ENCODE peak calls at places on chromosomes 6 and 20, in four cellular contexts. One of them, this sample, is unnamed.
A peak's percentile ranks its signal among the peaks of the same experiment; 100 is the strongest.

GRCh38 chr6:128857806-128858205 is 25.1 kb upstream of the LAMA2 start:
- DNase-seq in K562: no peak
- DNase-seq in GM12878: no peak
- DNase-seq in GM12891: no peak
- DNase-seq in this sample: no peak

GRCh38 chr20:48098099-48098498 is 312.8 kb upstream of the SULF2 start:
- DNase-seq in GM12891: no peak
- DNase-seq in GM12878: no peak
- DNase-seq in K562: peak; percentile 23
- DNase-seq in this sample: no peak

GRCh38 chr6:168956141-168956838 is 297.4 kb downstream of the THBS2 start:
- DNase-seq in GM12891: no peak
- DNase-seq in GM12878: no peak
- DNase-seq in K562: no peak
- DNase-seq in this sample: no peak

GRCh38 chr20:32588040-32588439 is 2.9 kb upstream of the NOL4L start:
- DNase-seq in K562: no peak
- DNase-seq in GM12891: no peak
- DNase-seq in GM12878: no peak
- DNase-seq in this sample: no peak

GRCh38 chr6:18507018-18507415 is 119.9 kb downstream of the RNF144B start:
- DNase-seq in GM12891: no peak
- DNase-seq in GM12878: no peak
- DNase-seq in K562: no peak
- DNase-seq in this sample: no peak

GRCh38 chr6:101722481-101722880 is 329.0 kb downstream of the GRIK2 start:
- DNase-seq in K562: no peak
- DNase-seq in GM12878: no peak
- DNase-seq in GM12891: no peak
- DNase-seq in this sample: no peak

GRCh38 chr6:43945778-43946100 is 175.7 kb downstream of the VEGFA start:
- DNase-seq in K562: no peak
- DNase-seq in GM12891: no peak
- DNase-seq in GM12878: no peak
- DNase-seq in this sample: no peak

GRCh38 chr6:63510786-63511185 is 61.5 kb upstream of the LOC128125822 start:
- DNase-seq in GM12878: no peak
- DNase-seq in GM12891: no peak
- DNase-seq in K562: no peak
- DNase-seq in this sample: no peak

GRCh38 chr6:44217332-44218143 is 812 bp downstream of the MYMX start:
- DNase-seq in GM12891: no peak
- DNase-seq in GM12878: no peak
- DNase-seq in K562: no peak
- DNase-seq in this sample: no peak

GRCh38 chr6:30922447-30922852 is 8.4 kb downstream of the VARS2 start:
- DNase-seq in GM12891: no peak
- DNase-seq in GM12878: no peak
- DNase-seq in K562: no peak
- DNase-seq in this sample: no peak

GRCh38 chr6:6585003-6585311 is 3.6 kb upstream of the LY86 start:
- DNase-seq in GM12878: no peak
- DNase-seq in K562: no peak
- DNase-seq in GM12891: no peak
- DNase-seq in this sample: no peak

GRCh38 chr6:84652356-84653026 is 111.9 kb downstream of the TBX18 start:
- DNase-seq in GM12878: no peak
- DNase-seq in K562: no peak
- DNase-seq in GM12891: no peak
- DNase-seq in this sample: no peak

GRCh38 chr6:70108230-70108629 is 194.7 kb downstream of the COL9A1 start:
- DNase-seq in GM12891: peak; percentile 7
- DNase-seq in K562: peak; percentile 35
- DNase-seq in GM12878: peak; percentile 21
- DNase-seq in this sample: no peak

GRCh38 chr20:32036716-32037355 is 15.2 kb upstream of the HCK start:
- DNase-seq in K562: no peak
- DNase-seq in GM12891: no peak
- DNase-seq in GM12878: no peak
- DNase-seq in this sample: no peak

GRCh38 chr20:47274449-47275108 is 81.9 kb downstream of the ZMYND8 start:
- DNase-seq in K562: no peak
- DNase-seq in GM12878: peak; percentile 87
- DNase-seq in GM12891: peak; percentile 60
- DNase-seq in this sample: no peak

GRCh38 chr6:75855047-75855446 is 106.0 kb downstream of the MYO6 start:
- DNase-seq in K562: peak; percentile 22
- DNase-seq in GM12891: no peak
- DNase-seq in GM12878: no peak
- DNase-seq in this sample: peak; percentile 33

GRCh38 chr6:36160147-36160760 is 29.9 kb downstream of the MAPK13 start:
- DNase-seq in GM12878: no peak
- DNase-seq in K562: no peak
- DNase-seq in GM12891: no peak
- DNase-seq in this sample: no peak
- TF ChIP-seq SPI1 in GM12878: no peak
- TF ChIP-seq SPI1 in K562: no peak
- TF ChIP-seq SPI1 in GM12891: no peak
- TF ChIP-seq SPI1 in this sample: no peak

GRCh38 chr6:136383271-136383670 is 93.6 kb upstream of the BCLAF1 start:
- DNase-seq in GM12878: no peak
- DNase-seq in K562: no peak
- DNase-seq in GM12891: no peak
- DNase-seq in this sample: no peak
- TF ChIP-seq SPI1 in GM12878: no peak
- TF ChIP-seq SPI1 in K562: no peak
- TF ChIP-seq SPI1 in GM12891: no peak
- TF ChIP-seq SPI1 in this sample: no peak

GRCh38 chr6:148700047-148700712 is 46.6 kb upstream of the UST start:
- DNase-seq in K562: no peak
- DNase-seq in GM12891: no peak
- DNase-seq in GM12878: no peak
- DNase-seq in this sample: no peak
- TF ChIP-seq SPI1 in K562: no peak
- TF ChIP-seq SPI1 in GM12891: no peak
- TF ChIP-seq SPI1 in GM12878: no peak
- TF ChIP-seq SPI1 in this sample: no peak

DNA sequence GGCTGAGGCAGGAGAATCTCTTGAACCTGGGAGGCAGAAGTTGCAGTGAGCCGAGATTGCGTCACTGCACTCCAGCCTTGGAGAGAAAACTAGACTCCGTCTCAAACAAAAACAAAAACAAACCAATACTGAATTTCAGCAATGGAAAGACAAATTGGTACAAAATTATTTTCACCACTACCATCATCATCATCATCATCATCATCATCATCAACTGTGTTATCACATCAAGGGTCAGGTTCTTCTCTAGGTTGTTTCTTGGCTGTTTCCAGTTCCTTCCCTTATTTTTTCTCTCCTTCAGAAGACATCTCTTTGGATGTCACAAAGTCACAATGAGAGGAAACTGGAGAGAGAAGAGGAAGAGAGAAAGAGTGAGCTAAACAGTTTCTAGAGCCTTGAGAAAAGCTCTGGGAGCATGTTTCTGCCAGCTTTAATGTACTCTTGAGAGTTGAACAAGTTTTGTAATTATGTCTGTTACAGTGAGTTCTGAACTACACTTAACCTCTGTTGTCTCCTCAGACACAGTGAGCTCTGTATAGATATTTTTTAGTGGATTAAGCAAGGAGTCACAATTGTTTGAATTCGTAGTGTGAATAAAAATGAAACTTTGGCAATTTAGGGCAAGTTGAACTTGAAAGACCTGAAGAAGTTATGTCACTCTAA is 122.9 kb upstream of the AKIRIN2 start:
- DNase-seq in GM12878: no peak
- DNase-seq in GM12891: no peak
- DNase-seq in K562: no peak
- DNase-seq in this sample: no peak
- TF ChIP-seq SPI1 in GM12878: peak; percentile 37
- TF ChIP-seq SPI1 in GM12891: peak; percentile 74
- TF ChIP-seq SPI1 in K562: no peak
- TF ChIP-seq SPI1 in this sample: no peak

DNA sequence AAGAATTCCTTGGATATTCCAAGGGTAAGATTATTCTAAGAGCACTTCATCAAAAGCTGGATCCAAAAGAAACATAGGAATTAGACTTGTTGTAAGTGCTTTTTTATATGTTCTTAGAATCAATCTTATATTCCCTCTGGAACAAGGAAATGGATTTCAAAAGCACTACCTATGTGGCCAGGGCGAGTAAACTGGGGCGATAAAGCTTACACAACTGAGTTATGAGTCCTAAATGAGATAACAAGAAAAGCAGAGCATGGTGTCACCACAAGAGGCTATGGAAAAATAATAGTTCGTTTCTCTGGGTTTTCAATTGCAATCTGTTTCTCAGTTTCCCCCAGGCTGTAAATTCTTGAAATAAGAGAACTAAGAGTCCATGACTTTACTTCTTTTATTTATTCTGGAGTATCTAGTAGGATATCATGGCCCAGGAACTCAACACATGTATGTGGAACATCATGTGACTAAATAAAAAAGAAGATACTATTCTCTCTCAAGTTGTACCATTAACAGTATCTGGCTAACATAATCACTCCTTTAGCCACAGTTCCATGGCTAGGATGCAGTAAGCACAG is 51.5 kb downstream of the NUDT3 start:
- DNase-seq in GM12891: no peak
- DNase-seq in GM12878: no peak
- DNase-seq in K562: no peak
- DNase-seq in this sample: no peak
- TF ChIP-seq SPI1 in GM12891: no peak
- TF ChIP-seq SPI1 in GM12878: no peak
- TF ChIP-seq SPI1 in K562: no peak
- TF ChIP-seq SPI1 in this sample: no peak

GRCh38 chr6:145749632-145750031 is 14.3 kb upstream of the EPM2A start:
- DNase-seq in GM12891: no peak
- DNase-seq in K562: peak; percentile 18
- DNase-seq in GM12878: no peak
- DNase-seq in this sample: no peak
- TF ChIP-seq SPI1 in GM12891: no peak
- TF ChIP-seq SPI1 in K562: no peak
- TF ChIP-seq SPI1 in GM12878: no peak
- TF ChIP-seq SPI1 in this sample: no peak

This sample was measured in HL-60.